ENCODE peak calls at places on chromosomes 16 and 17, in eight cellular contexts. One of them, this sample, is unnamed.
A peak's percentile ranks its signal among the peaks of the same experiment; 100 is the strongest.

GRCh38 chr16:89853306-89853993 is 19.9 kb upstream of the TCF25 start:
- DNase-seq in neural crest cell: no peak
- DNase-seq in WTC11: no peak
- DNase-seq in fibroblast of pulmonary artery: no peak
- DNase-seq in mesothelial cell of epicardium: no peak
- DNase-seq in dorsolateral prefrontal cortex: no peak
- DNase-seq in pancreas: no peak
- DNase-seq in CD8-positive, alpha-beta T cell: no peak
- DNase-seq in this sample: no peak

GRCh38 chr17:4162366-4162765 is 19.4 kb downstream of the CYB5D2 start:
- DNase-seq in neural crest cell: no peak
- DNase-seq in WTC11: no peak
- DNase-seq in fibroblast of pulmonary artery: no peak
- DNase-seq in mesothelial cell of epicardium: no peak
- DNase-seq in dorsolateral prefrontal cortex: no peak
- DNase-seq in pancreas: no peak
- DNase-seq in CD8-positive, alpha-beta T cell: no peak
- DNase-seq in this sample: peak; percentile 20

GRCh38 chr16:57906385-57907316 is 64.3 kb downstream of the CNGB1 start:
- DNase-seq in neural crest cell: peak; percentile 25
- DNase-seq in WTC11: peak; percentile 74
- DNase-seq in fibroblast of pulmonary artery: peak; percentile 15
- DNase-seq in mesothelial cell of epicardium: no peak
- DNase-seq in dorsolateral prefrontal cortex: no peak
- DNase-seq in pancreas: no peak
- DNase-seq in CD8-positive, alpha-beta T cell: no peak
- DNase-seq in this sample: no peak

GRCh38 chr16:4510747-4511426 is 27.7 kb downstream of the CDIP1 start:
- DNase-seq in neural crest cell: no peak
- DNase-seq in WTC11: no peak
- DNase-seq in fibroblast of pulmonary artery: no peak
- DNase-seq in mesothelial cell of epicardium: no peak
- DNase-seq in dorsolateral prefrontal cortex: no peak
- DNase-seq in pancreas: no peak
- DNase-seq in CD8-positive, alpha-beta T cell: no peak
- DNase-seq in this sample: no peak

GRCh38 chr16:81600275-81600674 is 155.7 kb downstream of the CMIP start:
- DNase-seq in neural crest cell: no peak
- DNase-seq in WTC11: no peak
- DNase-seq in fibroblast of pulmonary artery: peak; percentile 73
- DNase-seq in mesothelial cell of epicardium: no peak
- DNase-seq in dorsolateral prefrontal cortex: no peak
- DNase-seq in pancreas: no peak
- DNase-seq in CD8-positive, alpha-beta T cell: no peak
- DNase-seq in this sample: peak; percentile 36

GRCh38 chr17:44522883-44523671 is 19.9 kb upstream of the GPATCH8 start:
- DNase-seq in neural crest cell: peak; percentile 34
- DNase-seq in WTC11: peak; percentile 91
- DNase-seq in fibroblast of pulmonary artery: peak; percentile 78
- DNase-seq in mesothelial cell of epicardium: no peak
- DNase-seq in dorsolateral prefrontal cortex: no peak
- DNase-seq in pancreas: peak; percentile 59
- DNase-seq in CD8-positive, alpha-beta T cell: peak; percentile 29
- DNase-seq in this sample: peak; percentile 76

GRCh38 chr17:6077746-6078145 is 7.6 kb downstream of the WSCD1 start:
- DNase-seq in neural crest cell: no peak
- DNase-seq in WTC11: no peak
- DNase-seq in fibroblast of pulmonary artery: no peak
- DNase-seq in mesothelial cell of epicardium: no peak
- DNase-seq in dorsolateral prefrontal cortex: no peak
- DNase-seq in pancreas: no peak
- DNase-seq in CD8-positive, alpha-beta T cell: no peak
- DNase-seq in this sample: no peak

GRCh38 chr17:32609085-32609484 is 122.3 kb downstream of the CDK5R1 start:
- DNase-seq in neural crest cell: no peak
- DNase-seq in WTC11: no peak
- DNase-seq in fibroblast of pulmonary artery: peak; percentile 7
- DNase-seq in mesothelial cell of epicardium: no peak
- DNase-seq in dorsolateral prefrontal cortex: no peak
- DNase-seq in pancreas: peak; percentile 16
- DNase-seq in CD8-positive, alpha-beta T cell: peak; percentile 64
- DNase-seq in this sample: peak; percentile 68

GRCh38 chr17:7548585-7549400 is at the start of gene TNFSF12:
- DNase-seq in neural crest cell: peak; percentile 36
- DNase-seq in WTC11: peak; percentile 67
- DNase-seq in fibroblast of pulmonary artery: no peak
- DNase-seq in mesothelial cell of epicardium: peak; percentile 43
- DNase-seq in dorsolateral prefrontal cortex: peak; percentile 63
- DNase-seq in pancreas: peak; percentile 60
- DNase-seq in CD8-positive, alpha-beta T cell: peak; percentile 45
- DNase-seq in this sample: peak; percentile 30

GRCh38 chr17:80146121-80147034 is 550 bp downstream of the EIF4A3 start:
- DNase-seq in neural crest cell: no peak
- DNase-seq in WTC11: no peak
- DNase-seq in fibroblast of pulmonary artery: no peak
- DNase-seq in mesothelial cell of epicardium: no peak
- DNase-seq in dorsolateral prefrontal cortex: peak; percentile 33
- DNase-seq in pancreas: peak; percentile 10
- DNase-seq in CD8-positive, alpha-beta T cell: peak; percentile 6
- DNase-seq in this sample: peak; percentile 6

GRCh38 chr17:41360291-41360995 is 9.2 kb downstream of the KRT33B start:
- DNase-seq in neural crest cell: no peak
- DNase-seq in WTC11: no peak
- DNase-seq in fibroblast of pulmonary artery: peak; percentile 42
- DNase-seq in mesothelial cell of epicardium: no peak
- DNase-seq in dorsolateral prefrontal cortex: no peak
- DNase-seq in pancreas: no peak
- DNase-seq in CD8-positive, alpha-beta T cell: no peak
- DNase-seq in this sample: no peak

GRCh38 chr17:75783803-75784472 is 668 bp upstream of the UNK start:
- DNase-seq in neural crest cell: no peak
- DNase-seq in WTC11: peak; percentile 38
- DNase-seq in fibroblast of pulmonary artery: no peak
- DNase-seq in mesothelial cell of epicardium: no peak
- DNase-seq in dorsolateral prefrontal cortex: no peak
- DNase-seq in pancreas: peak; percentile 76
- DNase-seq in CD8-positive, alpha-beta T cell: no peak
- DNase-seq in this sample: no peak

GRCh38 chr17:66165537-66166123 is 26.3 kb downstream of the CEP112 start:
- DNase-seq in neural crest cell: peak; percentile 16
- DNase-seq in WTC11: no peak
- DNase-seq in fibroblast of pulmonary artery: peak; percentile 82
- DNase-seq in mesothelial cell of epicardium: no peak
- DNase-seq in dorsolateral prefrontal cortex: no peak
- DNase-seq in pancreas: peak; percentile 11
- DNase-seq in CD8-positive, alpha-beta T cell: no peak
- DNase-seq in this sample: peak; percentile 61

GRCh38 chr16:791131-791530 is 2.7 kb downstream of the CHTF18 start:
- DNase-seq in neural crest cell: no peak
- DNase-seq in WTC11: no peak
- DNase-seq in fibroblast of pulmonary artery: no peak
- DNase-seq in mesothelial cell of epicardium: no peak
- DNase-seq in dorsolateral prefrontal cortex: no peak
- DNase-seq in pancreas: no peak
- DNase-seq in CD8-positive, alpha-beta T cell: no peak
- DNase-seq in this sample: no peak

GRCh38 chr17:38919316-38920078 is 5.9 kb upstream of the LASP1NB start:
- DNase-seq in neural crest cell: no peak
- DNase-seq in WTC11: no peak
- DNase-seq in fibroblast of pulmonary artery: no peak
- DNase-seq in mesothelial cell of epicardium: no peak
- DNase-seq in dorsolateral prefrontal cortex: no peak
- DNase-seq in pancreas: no peak
- DNase-seq in CD8-positive, alpha-beta T cell: no peak
- DNase-seq in this sample: no peak

GRCh38 chr16:4411684-4412083 is 4.7 kb downstream of the CORO7 start:
- DNase-seq in neural crest cell: peak; percentile 53
- DNase-seq in WTC11: no peak
- DNase-seq in fibroblast of pulmonary artery: no peak
- DNase-seq in mesothelial cell of epicardium: no peak
- DNase-seq in dorsolateral prefrontal cortex: peak; percentile 91
- DNase-seq in pancreas: no peak
- DNase-seq in CD8-positive, alpha-beta T cell: no peak
- DNase-seq in this sample: no peak

GRCh38 chr17:79897243-79898063 is 58.2 kb upstream of the CBX4 start:
- DNase-seq in neural crest cell: no peak
- DNase-seq in WTC11: peak; percentile 3
- DNase-seq in fibroblast of pulmonary artery: no peak
- DNase-seq in mesothelial cell of epicardium: no peak
- DNase-seq in dorsolateral prefrontal cortex: no peak
- DNase-seq in pancreas: no peak
- DNase-seq in CD8-positive, alpha-beta T cell: no peak
- DNase-seq in this sample: no peak

GRCh38 chr17:82241926-82242697 is 13.3 kb downstream of the SLC16A3 start:
- DNase-seq in neural crest cell: no peak
- DNase-seq in WTC11: no peak
- DNase-seq in fibroblast of pulmonary artery: no peak
- DNase-seq in mesothelial cell of epicardium: no peak
- DNase-seq in dorsolateral prefrontal cortex: no peak
- DNase-seq in pancreas: peak; percentile 27
- DNase-seq in CD8-positive, alpha-beta T cell: no peak
- DNase-seq in this sample: peak; percentile 62

GRCh38 chr16:49280022-49280741 is 1.5 kb downstream of the CBLN1 start:
- DNase-seq in neural crest cell: no peak
- DNase-seq in WTC11: peak; percentile 78
- DNase-seq in fibroblast of pulmonary artery: no peak
- DNase-seq in mesothelial cell of epicardium: no peak
- DNase-seq in dorsolateral prefrontal cortex: no peak
- DNase-seq in pancreas: peak; percentile 29
- DNase-seq in CD8-positive, alpha-beta T cell: no peak
- DNase-seq in this sample: no peak

GRCh38 chr17:45289316-45290268 is 27.2 kb downstream of the MAP3K14 start:
- DNase-seq in neural crest cell: no peak
- DNase-seq in WTC11: no peak
- DNase-seq in fibroblast of pulmonary artery: no peak
- DNase-seq in mesothelial cell of epicardium: no peak
- DNase-seq in dorsolateral prefrontal cortex: no peak
- DNase-seq in pancreas: no peak
- DNase-seq in CD8-positive, alpha-beta T cell: no peak
- DNase-seq in this sample: no peak

GRCh38 chr17:80931421-80932265 is 60.0 kb upstream of the CHMP6 start:
- DNase-seq in neural crest cell: no peak
- DNase-seq in WTC11: peak; percentile 73
- DNase-seq in fibroblast of pulmonary artery: peak; percentile 48
- DNase-seq in mesothelial cell of epicardium: no peak
- DNase-seq in dorsolateral prefrontal cortex: no peak
- DNase-seq in pancreas: no peak
- DNase-seq in CD8-positive, alpha-beta T cell: no peak
- DNase-seq in this sample: no peak

GRCh38 chr17:40415390-40415789 is 2.3 kb downstream of the TOP2A start:
- DNase-seq in neural crest cell: no peak
- DNase-seq in WTC11: no peak
- DNase-seq in fibroblast of pulmonary artery: peak; percentile 70
- DNase-seq in mesothelial cell of epicardium: no peak
- DNase-seq in dorsolateral prefrontal cortex: no peak
- DNase-seq in pancreas: no peak
- DNase-seq in CD8-positive, alpha-beta T cell: no peak
- DNase-seq in this sample: peak; percentile 68

GRCh38 chr16:89113661-89114060 is 20.0 kb downstream of the ACSF3 start:
- DNase-seq in neural crest cell: no peak
- DNase-seq in WTC11: no peak
- DNase-seq in fibroblast of pulmonary artery: no peak
- DNase-seq in mesothelial cell of epicardium: no peak
- DNase-seq in dorsolateral prefrontal cortex: no peak
- DNase-seq in pancreas: no peak
- DNase-seq in CD8-positive, alpha-beta T cell: no peak
- DNase-seq in this sample: no peak

GRCh38 chr16:14007460-14007859 is 63.7 kb upstream of the MRTFB start:
- DNase-seq in neural crest cell: no peak
- DNase-seq in WTC11: no peak
- DNase-seq in fibroblast of pulmonary artery: peak; percentile 66
- DNase-seq in mesothelial cell of epicardium: no peak
- DNase-seq in dorsolateral prefrontal cortex: no peak
- DNase-seq in pancreas: no peak
- DNase-seq in CD8-positive, alpha-beta T cell: no peak
- DNase-seq in this sample: peak; percentile 91

GRCh38 chr17:42748202-42748905 is 3.5 kb upstream of the EZH1 start:
- DNase-seq in neural crest cell: no peak
- DNase-seq in WTC11: no peak
- DNase-seq in fibroblast of pulmonary artery: no peak
- DNase-seq in mesothelial cell of epicardium: no peak
- DNase-seq in dorsolateral prefrontal cortex: no peak
- DNase-seq in pancreas: no peak
- DNase-seq in CD8-positive, alpha-beta T cell: no peak
- DNase-seq in this sample: no peak

DNA sequence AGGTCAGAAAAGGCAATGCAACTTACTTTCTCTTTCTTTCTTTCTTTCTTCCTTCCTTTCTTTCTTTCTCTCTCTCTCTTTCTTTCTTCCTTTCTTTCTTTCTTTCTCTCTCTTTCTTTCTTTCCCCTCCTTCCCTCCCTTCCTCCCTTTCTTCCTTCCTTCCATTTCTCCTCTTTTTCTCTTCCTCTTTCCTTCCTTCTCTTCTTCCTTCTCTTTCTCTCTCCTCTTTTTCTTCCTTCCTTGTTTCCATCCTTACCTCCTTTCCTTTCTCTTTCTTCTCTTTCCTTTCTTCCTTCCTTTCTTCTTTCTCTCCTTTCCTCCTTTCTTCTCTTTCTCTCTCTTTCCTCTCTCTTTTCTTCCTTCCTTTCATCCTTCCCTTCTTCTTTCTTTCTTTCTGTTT is 819.8 kb upstream of the SOX9 start:
- DNase-seq in neural crest cell: no peak
- DNase-seq in WTC11: no peak
- DNase-seq in fibroblast of pulmonary artery: no peak
- DNase-seq in mesothelial cell of epicardium: no peak
- DNase-seq in dorsolateral prefrontal cortex: no peak
- DNase-seq in pancreas: no peak
- DNase-seq in CD8-positive, alpha-beta T cell: no peak
- DNase-seq in this sample: no peak
- TF ChIP-seq CTCF in neural crest cell: no peak
- TF ChIP-seq CTCF in WTC11: no peak
- TF ChIP-seq CTCF in fibroblast of pulmonary artery: no peak
- TF ChIP-seq CTCF in mesothelial cell of epicardium: no peak
- TF ChIP-seq CTCF in dorsolateral prefrontal cortex: no peak
- TF ChIP-seq CTCF in pancreas: no peak
- TF ChIP-seq CTCF in CD8-positive, alpha-beta T cell: no peak
- TF ChIP-seq CTCF in this sample: no peak

GRCh38 chr17:34436607-34437006 is 73.6 kb upstream of the CCL1 start:
- DNase-seq in neural crest cell: no peak
- DNase-seq in WTC11: no peak
- DNase-seq in fibroblast of pulmonary artery: no peak
- DNase-seq in mesothelial cell of epicardium: no peak
- DNase-seq in dorsolateral prefrontal cortex: no peak
- DNase-seq in pancreas: no peak
- DNase-seq in CD8-positive, alpha-beta T cell: no peak
- DNase-seq in this sample: no peak
- TF ChIP-seq CTCF in neural crest cell: no peak
- TF ChIP-seq CTCF in WTC11: no peak
- TF ChIP-seq CTCF in fibroblast of pulmonary artery: no peak
- TF ChIP-seq CTCF in mesothelial cell of epicardium: no peak
- TF ChIP-seq CTCF in dorsolateral prefrontal cortex: no peak
- TF ChIP-seq CTCF in pancreas: no peak
- TF ChIP-seq CTCF in CD8-positive, alpha-beta T cell: no peak
- TF ChIP-seq CTCF in this sample: no peak

GRCh38 chr16:67676516-67676915 is 9.9 kb downstream of the C16orf86 start:
- DNase-seq in neural crest cell: no peak
- DNase-seq in WTC11: no peak
- DNase-seq in fibroblast of pulmonary artery: no peak
- DNase-seq in mesothelial cell of epicardium: no peak
- DNase-seq in dorsolateral prefrontal cortex: no peak
- DNase-seq in pancreas: no peak
- DNase-seq in CD8-positive, alpha-beta T cell: no peak
- DNase-seq in this sample: no peak
- TF ChIP-seq CTCF in neural crest cell: no peak
- TF ChIP-seq CTCF in WTC11: no peak
- TF ChIP-seq CTCF in fibroblast of pulmonary artery: no peak
- TF ChIP-seq CTCF in mesothelial cell of epicardium: no peak
- TF ChIP-seq CTCF in dorsolateral prefrontal cortex: no peak
- TF ChIP-seq CTCF in pancreas: no peak
- TF ChIP-seq CTCF in CD8-positive, alpha-beta T cell: no peak
- TF ChIP-seq CTCF in this sample: no peak

GRCh38 chr17:78349831-78350631 is 9.8 kb downstream of the SOCS3 start:
- DNase-seq in neural crest cell: no peak
- DNase-seq in WTC11: no peak
- DNase-seq in fibroblast of pulmonary artery: no peak
- DNase-seq in mesothelial cell of epicardium: no peak
- DNase-seq in dorsolateral prefrontal cortex: no peak
- DNase-seq in pancreas: no peak
- DNase-seq in CD8-positive, alpha-beta T cell: no peak
- DNase-seq in this sample: no peak
- TF ChIP-seq CTCF in neural crest cell: no peak
- TF ChIP-seq CTCF in WTC11: no peak
- TF ChIP-seq CTCF in fibroblast of pulmonary artery: no peak
- TF ChIP-seq CTCF in mesothelial cell of epicardium: no peak
- TF ChIP-seq CTCF in dorsolateral prefrontal cortex: no peak
- TF ChIP-seq CTCF in pancreas: no peak
- TF ChIP-seq CTCF in CD8-positive, alpha-beta T cell: no peak
- TF ChIP-seq CTCF in this sample: no peak